ENCODE peak calls at places on chromosomes 6 and 20, in five cellular contexts. One of them, this sample, is unnamed. For H3K9me3, the result is how much of the 10 kb centered on the place peaks cover.

GRCh38 chr6:45704056-45704790 is 311.4 kb downstream of the CLIC5 start:
- DNase-seq in suprapubic skin: no peak
- DNase-seq in HCT116: no peak
- DNase-seq in sigmoid colon: no peak
- DNase-seq in GM12878: no peak
- DNase-seq in this sample: no peak

GRCh38 chr6:156791261-156791850 is 14.2 kb downstream of the ARID1B start:
- DNase-seq in suprapubic skin: no peak
- DNase-seq in HCT116: no peak
- DNase-seq in sigmoid colon: no peak
- DNase-seq in GM12878: peak
- DNase-seq in this sample: no peak

GRCh38 chr6:42210551-42210950 is 7.1 kb downstream of the MRPS10 start:
- DNase-seq in suprapubic skin: no peak
- DNase-seq in HCT116: no peak
- DNase-seq in sigmoid colon: no peak
- DNase-seq in GM12878: no peak
- DNase-seq in this sample: no peak

GRCh38 chr6:39950125-39950720 is 16.0 kb upstream of the MOCS1 start:
- DNase-seq in suprapubic skin: no peak
- DNase-seq in HCT116: no peak
- DNase-seq in sigmoid colon: no peak
- DNase-seq in GM12878: no peak
- DNase-seq in this sample: no peak

GRCh38 chr6:135195522-135195921 is 14.4 kb downstream of the MYB start:
- DNase-seq in suprapubic skin: no peak
- DNase-seq in HCT116: no peak
- DNase-seq in sigmoid colon: no peak
- DNase-seq in GM12878: no peak
- DNase-seq in this sample: no peak

GRCh38 chr6:12769556-12770255 is 53.1 kb downstream of the PHACTR1 start:
- DNase-seq in suprapubic skin: no peak
- DNase-seq in HCT116: no peak
- DNase-seq in sigmoid colon: no peak
- DNase-seq in GM12878: no peak
- DNase-seq in this sample: no peak

GRCh38 chr20:53513489-53514298 is 79.9 kb downstream of the ZNF217 start:
- DNase-seq in suprapubic skin: no peak
- DNase-seq in HCT116: no peak
- DNase-seq in sigmoid colon: no peak
- DNase-seq in GM12878: no peak
- DNase-seq in this sample: no peak

GRCh38 chr20:24134284-24134683 is 145.7 kb upstream of the GGTLC1 start:
- DNase-seq in suprapubic skin: no peak
- DNase-seq in HCT116: no peak
- DNase-seq in sigmoid colon: peak
- DNase-seq in GM12878: no peak
- DNase-seq in this sample: peak

GRCh38 chr6:15662246-15663056 is at the start of gene DTNBP1:
- DNase-seq in suprapubic skin: peak
- DNase-seq in HCT116: no peak
- DNase-seq in sigmoid colon: peak
- DNase-seq in GM12878: peak
- DNase-seq in this sample: peak

GRCh38 chr6:73866305-73866704 is 170.3 kb downstream of the CD109 start:
- DNase-seq in suprapubic skin: no peak
- DNase-seq in HCT116: no peak
- DNase-seq in sigmoid colon: no peak
- DNase-seq in GM12878: no peak
- DNase-seq in this sample: no peak

GRCh38 chr6:158232445-158233213 is 64.5 kb downstream of the GTF2H5 start:
- DNase-seq in suprapubic skin: peak
- DNase-seq in HCT116: no peak
- DNase-seq in sigmoid colon: peak
- DNase-seq in GM12878: no peak
- DNase-seq in this sample: peak

GRCh38 chr6:144678844-144679243 is 393.7 kb downstream of the UTRN start:
- DNase-seq in suprapubic skin: no peak
- DNase-seq in HCT116: no peak
- DNase-seq in sigmoid colon: no peak
- DNase-seq in GM12878: no peak
- DNase-seq in this sample: no peak

GRCh38 chr20:21719592-21720214 is 14.2 kb downstream of the PAX1 start:
- DNase-seq in suprapubic skin: no peak
- DNase-seq in HCT116: peak
- DNase-seq in sigmoid colon: peak
- DNase-seq in GM12878: peak
- DNase-seq in this sample: peak

GRCh38 chr6:35014786-35015185 is 125.7 kb downstream of the ANKS1A start:
- DNase-seq in suprapubic skin: no peak
- DNase-seq in HCT116: peak
- DNase-seq in sigmoid colon: no peak
- DNase-seq in GM12878: no peak
- DNase-seq in this sample: no peak

GRCh38 chr6:13763740-13764381 is 50.5 kb downstream of the MCUR1 start:
- DNase-seq in suprapubic skin: peak
- DNase-seq in HCT116: no peak
- DNase-seq in sigmoid colon: peak
- DNase-seq in GM12878: peak
- DNase-seq in this sample: no peak

GRCh38 chr6:136226027-136226673 is 24.0 kb downstream of the MTFR2 start:
- DNase-seq in suprapubic skin: peak
- DNase-seq in HCT116: peak
- DNase-seq in sigmoid colon: peak
- DNase-seq in GM12878: no peak
- DNase-seq in this sample: peak

GRCh38 chr6:156655267-156655918 is 121.8 kb upstream of the ARID1B start:
- DNase-seq in suprapubic skin: no peak
- DNase-seq in HCT116: no peak
- DNase-seq in sigmoid colon: no peak
- DNase-seq in GM12878: no peak
- DNase-seq in this sample: no peak

GRCh38 chr20:59033093-59033492 is 958 bp upstream of the ATP5F1E start:
- DNase-seq in suprapubic skin: no peak
- DNase-seq in HCT116: no peak
- DNase-seq in sigmoid colon: no peak
- DNase-seq in GM12878: no peak
- DNase-seq in this sample: no peak

GRCh38 chr6:1062786-1063545 is 248.9 kb upstream of the FOXQ1 start:
- DNase-seq in suprapubic skin: no peak
- DNase-seq in HCT116: no peak
- DNase-seq in sigmoid colon: no peak
- DNase-seq in GM12878: no peak
- DNase-seq in this sample: no peak

GRCh38 chr6:34152806-34153565 is 7.1 kb upstream of the GRM4 start:
- DNase-seq in suprapubic skin: no peak
- DNase-seq in HCT116: no peak
- DNase-seq in sigmoid colon: peak
- DNase-seq in GM12878: no peak
- DNase-seq in this sample: no peak

GRCh38 chr6:66264376-66264775 is 557.4 kb upstream of the EYS start:
- DNase-seq in suprapubic skin: no peak
- DNase-seq in HCT116: no peak
- DNase-seq in sigmoid colon: no peak
- DNase-seq in GM12878: no peak
- DNase-seq in this sample: no peak

GRCh38 chr20:47352332-47353223 is 3.9 kb downstream of the ZMYND8 start:
- DNase-seq in suprapubic skin: no peak
- DNase-seq in HCT116: no peak
- DNase-seq in sigmoid colon: no peak
- DNase-seq in GM12878: no peak
- DNase-seq in this sample: no peak

GRCh38 chr6:132812255-132812732 is 2.1 kb upstream of the RPS12 start:
- DNase-seq in suprapubic skin: no peak
- DNase-seq in HCT116: no peak
- DNase-seq in sigmoid colon: no peak
- DNase-seq in GM12878: no peak
- DNase-seq in this sample: no peak
- H3K4me3 ChIP-seq in suprapubic skin: peak
- H3K4me3 ChIP-seq in HCT116: peak
- H3K4me3 ChIP-seq in sigmoid colon: peak
- H3K4me3 ChIP-seq in GM12878: peak
- H3K4me3 ChIP-seq in this sample: peak

DNA sequence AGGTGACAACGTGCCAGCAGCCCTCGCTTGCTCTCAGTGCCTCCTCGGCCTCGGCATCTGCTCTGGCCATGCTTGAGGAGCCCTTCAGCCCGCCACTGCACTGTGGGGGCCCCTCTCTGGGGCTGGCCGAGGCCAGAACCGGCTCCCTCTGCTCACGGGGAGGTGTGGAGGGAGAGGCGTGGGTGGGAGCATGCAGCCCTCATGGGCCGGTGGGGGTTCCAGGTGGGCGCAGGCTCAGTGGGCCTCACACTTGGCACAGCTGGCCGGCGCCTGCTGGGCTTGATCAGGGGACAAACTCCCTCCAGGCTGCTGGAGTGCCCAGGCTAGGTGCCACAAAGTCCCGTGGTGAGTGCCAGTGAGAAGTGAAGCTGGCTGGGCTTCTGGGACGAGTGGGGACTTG is 566.6 kb upstream of the ID4 start:
- DNase-seq in suprapubic skin: no peak
- DNase-seq in HCT116: no peak
- DNase-seq in sigmoid colon: peak
- DNase-seq in GM12878: no peak
- DNase-seq in this sample: no peak
- H3K9me3 ChIP-seq in suprapubic skin: under half
- H3K9me3 ChIP-seq in HCT116: under half
- H3K9me3 ChIP-seq in sigmoid colon: under half
- H3K9me3 ChIP-seq in GM12878: under half
- H3K9me3 ChIP-seq in this sample: under half

GRCh38 chr6:27684264-27685211 is 211.6 kb upstream of the ZNF184 start:
- DNase-seq in suprapubic skin: no peak
- DNase-seq in HCT116: peak
- DNase-seq in sigmoid colon: no peak
- DNase-seq in GM12878: peak
- DNase-seq in this sample: no peak

GRCh38 chr6:27687154-27688013 is 214.5 kb upstream of the ZNF184 start:
- DNase-seq in suprapubic skin: peak
- DNase-seq in HCT116: peak
- DNase-seq in sigmoid colon: peak
- DNase-seq in GM12878: peak
- DNase-seq in this sample: peak

GRCh38 chr6:27685278-27685677 is 212.4 kb upstream of the ZNF184 start:
- DNase-seq in suprapubic skin: no peak
- DNase-seq in HCT116: no peak
- DNase-seq in sigmoid colon: no peak
- DNase-seq in GM12878: no peak
- DNase-seq in this sample: no peak

GRCh38 chr6:27688014-27688586 is 215.2 kb upstream of the ZNF184 start:
- DNase-seq in suprapubic skin: peak
- DNase-seq in HCT116: peak
- DNase-seq in sigmoid colon: peak
- DNase-seq in GM12878: peak
- DNase-seq in this sample: peak
- TF ChIP-seq POLR2AphosphoS5 in suprapubic skin: no peak
- TF ChIP-seq POLR2AphosphoS5 in HCT116: no peak
- TF ChIP-seq POLR2AphosphoS5 in sigmoid colon: no peak
- TF ChIP-seq POLR2AphosphoS5 in GM12878: no peak
- TF ChIP-seq POLR2AphosphoS5 in this sample: peak

GRCh38 chr6:72617721-72618120 is 4.1 kb upstream of the KCNQ5 start:
- DNase-seq in suprapubic skin: no peak
- DNase-seq in HCT116: no peak
- DNase-seq in sigmoid colon: no peak
- DNase-seq in GM12878: no peak
- DNase-seq in this sample: no peak

GRCh38 chr6:72622094-72622540 is 253 bp downstream of the KCNQ5 start:
- DNase-seq in suprapubic skin: peak
- DNase-seq in HCT116: no peak
- DNase-seq in sigmoid colon: no peak
- DNase-seq in GM12878: no peak
- DNase-seq in this sample: peak

GRCh38 chr6:72620866-72621242 is 1.0 kb upstream of the KCNQ5 start:
- DNase-seq in suprapubic skin: no peak
- DNase-seq in HCT116: no peak
- DNase-seq in sigmoid colon: no peak
- DNase-seq in GM12878: no peak
- DNase-seq in this sample: no peak

GRCh38 chr6:72621243-72622093 is at the start of gene KCNQ5:
- DNase-seq in suprapubic skin: peak
- DNase-seq in HCT116: no peak
- DNase-seq in sigmoid colon: no peak
- DNase-seq in GM12878: no peak
- DNase-seq in this sample: no peak

GRCh38 chr6:72619883-72620696 is 1.8 kb upstream of the KCNQ5 start:
- DNase-seq in suprapubic skin: no peak
- DNase-seq in HCT116: no peak
- DNase-seq in sigmoid colon: no peak
- DNase-seq in GM12878: peak
- DNase-seq in this sample: no peak
- H3K4me3 ChIP-seq in suprapubic skin: peak
- H3K4me3 ChIP-seq in HCT116: no peak
- H3K4me3 ChIP-seq in sigmoid colon: peak
- H3K4me3 ChIP-seq in GM12878: peak
- H3K4me3 ChIP-seq in this sample: no peak

GRCh38 chr20:16441526-16442164 is 131.6 kb downstream of the KIF16B start:
- DNase-seq in suprapubic skin: no peak
- DNase-seq in HCT116: no peak
- DNase-seq in sigmoid colon: no peak
- DNase-seq in GM12878: no peak
- DNase-seq in this sample: no peak
- H3K9me3 ChIP-seq in suprapubic skin: under half
- H3K9me3 ChIP-seq in HCT116: under half
- H3K9me3 ChIP-seq in sigmoid colon: under half
- H3K9me3 ChIP-seq in GM12878: under half
- H3K9me3 ChIP-seq in this sample: under half